ENCODE peak calls at places on chromosomes 13 and 19, in nine cellular contexts. W is DND-41, L is thyroid gland, J is heart left ventricle, H is astrocyte, F is AG10803, R is osteoblast, Z is right cardiac atrium, N is AG09309. I is an unnamed sample.

GRCh38 chr13:98333481-98333880 is 156.4 kb upstream of the RNF113B start:
- DNase-seq in H (no peak), N (no peak), R (no peak), J (no peak), F (no peak), W (no peak), L (no peak), Z (no peak), I (no peak)

GRCh38 chr19:17680235-17680722 is 7.9 kb downstream of the UNC13A start:
- DNase-seq in R (peak), J (peak), N (peak), F (peak), W (no peak), Z (peak), H (peak), L (peak), I (peak)

GRCh38 chr13:35260316-35260715 is 216.2 kb downstream of the MAB21L1 start:
- DNase-seq in Z (no peak), W (no peak), L (no peak), J (no peak), N (no peak), R (no peak), H (no peak), F (no peak), I (no peak)

GRCh38 chr19:3984908-3985642 is at the start of gene EEF2:
- DNase-seq in N (peak), H (peak), Z (peak), L (peak), R (peak), F (peak), J (peak), W (peak), I (peak)

GRCh38 chr13:37995052-37995451 is 125.5 kb upstream of the TRPC4 start:
- DNase-seq in F (no peak), N (no peak), L (no peak), R (peak), J (no peak), H (peak), W (no peak), Z (no peak), I (peak)

GRCh38 chr19:5186293-5187050 is 154.1 kb downstream of the PTPRS start:
- DNase-seq in N (peak), L (no peak), F (peak), H (peak), J (no peak), Z (no peak), R (peak), W (no peak), I (no peak)

GRCh38 chr13:98405107-98405571 is 171.8 kb downstream of the STK24 start:
- DNase-seq in Z (peak), H (peak), R (no peak), J (no peak), N (no peak), W (no peak), L (peak), F (peak), I (peak)

GRCh38 chr13:20387006-20387405 is 138.7 kb downstream of the CRYL1 start:
- DNase-seq in J (no peak), F (no peak), H (no peak), W (no peak), N (no peak), R (no peak), L (no peak), Z (no peak), I (no peak)

GRCh38 chr13:59274958-59275727 is 888.6 kb downstream of the DIAPH3 start:
- DNase-seq in N (no peak), H (no peak), F (no peak), W (no peak), R (no peak), J (no peak), Z (no peak), L (no peak), I (no peak)

GRCh38 chr13:73173160-73173905 is 114.5 kb downstream of the KLF5 start:
- DNase-seq in N (no peak), L (no peak), H (no peak), Z (no peak), R (no peak), J (no peak), F (no peak), W (no peak), I (no peak)

GRCh38 chr13:35485451-35485850 is 9.0 kb upstream of the MAB21L1 start:
- DNase-seq in F (no peak), W (no peak), J (no peak), N (no peak), Z (no peak), H (no peak), L (no peak), R (no peak), I (no peak)

GRCh38 chr13:86974251-86974994 is 696.7 kb upstream of the SLITRK5 start:
- DNase-seq in W (no peak), H (no peak), F (no peak), R (no peak), J (no peak), L (no peak), N (no peak), Z (no peak), I (peak)

GRCh38 chr19:38543807-38544568 is 73.8 kb downstream of the MAP4K1 start:
- DNase-seq in Z (peak), N (peak), H (peak), R (peak), J (peak), L (peak), W (no peak), F (peak), I (peak)

GRCh38 chr13:37225414-37226047 is 120.1 kb upstream of the CSNK1A1L start:
- DNase-seq in J (no peak), R (peak), L (no peak), N (peak), H (peak), F (peak), W (no peak), Z (no peak), I (no peak)

GRCh38 chr13:110298566-110299321 is 8.2 kb downstream of the COL4A1 start:
- DNase-seq in R (no peak), J (peak), Z (peak), L (no peak), W (no peak), H (no peak), F (no peak), N (no peak), I (peak)
- H3K4me3 ChIP-seq in R (no peak), J (peak), Z (peak), L (no peak), W (no peak), H (no peak), F (no peak), N (no peak), I (no peak)

DNA sequence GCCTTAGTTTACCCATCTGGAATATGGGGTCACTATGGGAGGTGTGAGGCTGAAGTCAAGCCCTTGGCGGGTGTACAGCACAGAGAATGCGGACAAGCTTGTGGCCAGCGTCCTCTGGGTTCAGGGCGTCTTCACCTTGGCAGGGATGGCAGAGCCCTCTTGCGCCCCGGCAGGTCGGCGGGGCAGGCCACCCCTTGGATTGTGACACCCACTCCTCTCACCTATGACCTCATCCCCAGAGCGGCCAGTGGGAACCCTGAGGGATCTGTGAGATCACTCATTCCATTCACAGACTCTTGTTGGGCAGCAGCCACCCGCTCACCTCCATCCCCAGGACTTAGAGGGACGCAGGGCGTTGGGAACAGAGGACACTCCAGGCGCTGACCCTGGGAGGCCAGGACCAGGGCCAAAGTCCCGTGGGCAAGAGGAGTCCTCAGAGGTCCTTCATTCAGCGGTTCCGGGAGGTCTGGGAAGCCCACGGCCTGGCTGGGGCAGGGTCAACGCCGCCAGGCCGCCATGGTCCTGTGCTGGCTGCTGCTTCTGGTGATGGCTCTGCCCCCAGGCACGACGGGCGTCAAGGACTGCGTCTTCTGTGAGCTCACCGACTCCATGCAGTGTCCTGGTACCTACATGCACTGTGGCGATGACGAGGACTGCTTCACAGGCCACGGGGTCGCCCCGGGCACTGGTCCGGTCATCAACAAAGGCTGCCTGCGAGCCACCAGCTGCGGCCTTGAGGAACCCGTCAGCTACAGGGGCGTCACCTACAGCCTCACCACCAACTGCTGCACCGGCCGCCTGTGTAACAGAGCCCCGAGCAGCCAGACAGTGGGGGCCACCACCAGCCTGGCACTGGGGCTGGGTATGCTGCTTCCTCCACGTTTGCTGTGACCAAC is at the start of gene SPACA4:
- DNase-seq in N (no peak), Z (no peak), J (no peak), F (no peak), H (no peak), L (no peak), W (no peak), R (peak), I (no peak)
- H3K4me3 ChIP-seq in N (no peak), Z (no peak), J (no peak), F (no peak), H (no peak), L (no peak), W (no peak), R (no peak), I (no peak)

GRCh38 chr19:13010992-13011652 is 15.8 kb downstream of the NFIX start:
- DNase-seq in Z (no peak), W (no peak), R (peak), J (no peak), F (no peak), N (no peak), L (no peak), H (no peak), I (peak)

GRCh38 chr19:13011653-13012389 is 16.5 kb downstream of the NFIX start:
- DNase-seq in W (no peak), F (no peak), N (no peak), J (no peak), R (peak), H (no peak), Z (no peak), L (no peak), I (peak)

GRCh38 chr19:13008926-13009787 is 13.9 kb downstream of the NFIX start:
- DNase-seq in J (no peak), W (no peak), Z (no peak), R (peak), N (no peak), L (no peak), F (peak), H (no peak), I (peak)

GRCh38 chr19:13012390-13012689 is 17.1 kb downstream of the NFIX start:
- DNase-seq in R (no peak), H (no peak), Z (no peak), L (no peak), F (no peak), N (no peak), W (no peak), J (no peak), I (no peak)

GRCh38 chr19:13010038-13010991 is 15.0 kb downstream of the NFIX start:
- DNase-seq in N (no peak), L (no peak), F (no peak), R (peak), J (no peak), Z (peak), H (no peak), W (no peak), I (peak)
- H3K4me3 ChIP-seq in N (no peak), L (no peak), F (no peak), R (peak), J (peak), Z (no peak), H (no peak), W (no peak), I (no peak)

GRCh38 chr19:12784394-12784870 is 6.9 kb upstream of the JUNB start:
- DNase-seq in F (no peak), N (no peak), Z (peak), J (no peak), H (no peak), L (no peak), R (peak), W (no peak), I (peak)
- H3K4me3 ChIP-seq in F (no peak), N (no peak), Z (no peak), J (no peak), H (no peak), L (no peak), R (no peak), W (no peak), I (no peak)

GRCh38 chr19:15105044-15105443 is 2.2 kb upstream of the SYDE1 start:
- DNase-seq in Z (no peak), H (no peak), L (no peak), F (no peak), W (no peak), J (no peak), R (no peak), N (no peak), I (no peak)

GRCh38 chr19:15108845-15109767 is 1.9 kb downstream of the SYDE1 start:
- DNase-seq in J (no peak), W (no peak), N (no peak), R (peak), H (no peak), L (no peak), F (no peak), Z (no peak), I (peak)

GRCh38 chr19:15108145-15108844 is 1.1 kb downstream of the SYDE1 start:
- DNase-seq in N (no peak), H (no peak), F (peak), R (peak), W (no peak), J (no peak), Z (no peak), L (no peak), I (peak)

GRCh38 chr19:15109768-15110417 is 2.7 kb downstream of the SYDE1 start:
- DNase-seq in W (no peak), L (no peak), H (no peak), F (no peak), Z (no peak), N (no peak), J (no peak), R (no peak), I (no peak)

GRCh38 chr19:15107056-15108010 is at the start of gene SYDE1:
- DNase-seq in F (peak), H (peak), L (peak), J (peak), N (no peak), W (peak), Z (peak), R (peak), I (peak)
- H3K4me3 ChIP-seq in F (peak), H (peak), L (no peak), J (peak), N (peak), W (no peak), Z (peak), R (peak), I (peak)

DNA sequence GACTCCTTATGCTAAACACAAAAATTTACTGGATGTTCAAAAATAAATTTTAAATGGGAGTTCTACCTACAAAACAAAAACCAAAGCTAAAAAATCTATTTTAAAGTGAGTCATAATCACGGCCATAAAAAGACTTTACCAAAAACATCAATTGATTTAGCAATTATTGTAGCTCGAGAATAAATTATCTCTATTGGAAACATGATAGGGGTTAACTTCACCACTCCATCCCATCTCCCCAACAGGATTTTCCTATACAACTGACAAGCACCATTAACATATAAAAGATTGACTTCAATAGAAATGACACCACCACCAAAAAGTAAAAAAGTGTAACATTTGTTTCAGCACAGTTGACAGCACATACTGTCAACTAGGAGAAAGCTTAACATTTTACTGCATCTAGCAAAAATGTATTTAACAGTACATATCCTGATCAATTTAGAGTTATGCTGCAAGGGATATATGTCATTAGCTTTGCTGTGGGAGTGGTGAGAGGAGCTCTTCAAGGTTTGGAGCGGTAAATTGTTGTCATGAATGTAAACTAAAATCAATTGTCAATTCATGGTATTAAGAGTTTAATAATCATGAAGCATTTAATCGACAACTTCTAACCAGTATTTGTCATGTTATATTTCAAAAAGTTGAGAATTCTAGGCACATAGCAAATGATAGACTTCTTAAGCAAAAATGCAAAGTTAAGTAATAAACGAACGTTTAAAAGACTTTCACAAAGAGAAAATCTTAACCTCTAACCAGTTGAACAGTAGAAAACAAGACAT is 3.8 kb downstream of the UBL3 start:
- DNase-seq in Z (no peak), L (no peak), W (no peak), R (peak), N (no peak), F (no peak), J (no peak), H (no peak), I (no peak)
- H3K4me3 ChIP-seq in Z (peak), L (no peak), W (peak), R (peak), N (peak), F (peak), J (peak), H (peak), I (no peak)

DNA sequence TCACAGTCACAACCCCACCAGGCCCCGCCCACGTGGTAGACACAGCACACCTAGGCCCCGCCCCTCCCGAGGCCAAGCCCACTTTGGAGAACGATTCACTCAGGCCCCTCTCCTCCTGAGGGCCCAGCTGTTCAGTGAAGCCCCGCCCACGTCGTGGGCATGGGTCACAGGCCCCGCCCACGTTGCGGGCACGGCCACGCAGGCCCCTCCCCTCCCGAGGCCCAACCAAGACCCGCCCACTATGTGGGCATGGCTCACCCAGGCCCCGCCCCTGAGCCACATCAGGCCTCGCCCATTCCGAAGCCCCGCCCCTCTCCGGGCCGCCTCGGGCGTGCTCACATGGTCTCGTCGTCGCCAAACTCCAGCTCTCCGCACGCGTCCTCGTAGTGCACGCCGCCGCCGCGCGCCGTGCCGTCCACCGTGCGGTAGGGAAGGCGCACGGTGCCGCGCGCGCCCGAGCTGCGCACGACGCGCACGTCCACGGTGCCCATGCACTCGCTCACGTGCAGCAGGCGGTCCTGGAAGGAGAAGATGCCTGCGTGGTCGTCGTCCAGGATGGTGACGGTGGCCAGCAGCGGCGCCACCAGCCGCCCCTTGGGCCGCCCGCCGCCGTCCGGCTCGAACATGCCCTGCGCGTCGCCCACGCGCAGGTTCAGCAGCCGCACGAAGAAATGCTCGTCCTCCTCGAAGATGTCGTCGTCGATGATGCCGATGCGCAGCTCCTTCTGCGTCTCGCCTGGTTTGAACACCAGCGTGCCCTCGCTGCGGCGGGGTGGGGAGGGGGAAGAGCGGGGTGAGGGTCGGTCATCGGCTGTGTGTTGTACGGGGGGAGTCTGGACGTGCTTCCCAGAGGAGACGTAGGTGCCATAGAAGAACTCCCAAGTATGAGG is 24.0 kb downstream of the SLC8A2 start:
- DNase-seq in L (peak), F (no peak), R (peak), Z (no peak), N (no peak), J (no peak), H (no peak), W (peak), I (peak)
- H3K4me3 ChIP-seq in L (no peak), F (no peak), R (peak), Z (no peak), N (no peak), J (no peak), H (no peak), W (no peak), I (peak)

GRCh38 chr13:99973163-99973785 is 1.7 kb upstream of the ZIC5 start:
- DNase-seq in F (no peak), J (no peak), R (peak), W (no peak), L (no peak), H (no peak), N (no peak), Z (no peak), I (no peak)
- H3K4me3 ChIP-seq in F (no peak), J (no peak), R (no peak), W (no peak), L (no peak), H (no peak), N (no peak), Z (no peak), I (no peak)

I was measured in H7.